ENCODE peak calls at places on chromosomes 4 and X, in seven cellular contexts. V is heart right ventricle; Y is OCI-LY7; Q is right atrium auricular region; M is CD4-positive, alpha-beta T cell; P is esophagus squamous epithelium; I is H1. S is an unnamed sample.

GRCh38 chr4:70992354-70992753 is 1.1 kb upstream of the DCK start:
- DNase-seq in V (no peak), Y (peak; percentile 63), Q (no peak), M (no peak), P (no peak), I (no peak), S (no peak)

GRCh38 chr4:165324918-165325304 is 2.6 kb upstream of the MSMO1 start:
- DNase-seq in V (no peak), Y (no peak), Q (no peak), M (no peak), P (no peak), I (no peak), S (no peak)

GRCh38 chr4:10173039-10173753 is 56.6 kb upstream of the WDR1 start:
- DNase-seq in V (no peak), Y (no peak), Q (no peak), M (no peak), P (no peak), I (no peak), S (no peak)

GRCh38 chr4:2794707-2795557 is 2.0 kb downstream of the SH3BP2 start:
- DNase-seq in V (peak; percentile 69), Y (no peak), Q (no peak), M (no peak), P (no peak), I (no peak), S (no peak)

GRCh38 chrX:64206556-64207162 is 1.2 kb upstream of the AMER1 start:
- DNase-seq in V (peak; percentile 19), Y (peak; percentile 3), Q (no peak), M (no peak), P (no peak), I (no peak), S (no peak)

GRCh38 chr4:6688879-6689505 is 4.7 kb upstream of the S100P start:
- DNase-seq in V (no peak), Y (no peak), Q (no peak), M (peak; percentile 57), P (no peak), I (peak; percentile 55), S (no peak)

GRCh38 chrX:65668362-65669310 is 1.2 kb downstream of the MSN start:
- DNase-seq in V (peak; percentile 55), Y (peak; percentile 66), Q (peak; percentile 78), M (peak; percentile 23), P (peak; percentile 12), I (peak; percentile 49), S (peak; percentile 12)

GRCh38 chrX:53714580-53715335 is 28.2 kb upstream of the HUWE1 start:
- DNase-seq in V (no peak), Y (peak; percentile 72), Q (no peak), M (peak; percentile 17), P (no peak), I (no peak), S (no peak)

GRCh38 chr4:3287972-3288570 is 4.8 kb upstream of the RGS12 start:
- DNase-seq in V (no peak), Y (no peak), Q (no peak), M (no peak), P (no peak), I (peak; percentile 41), S (no peak)

GRCh38 chr4:171203425-171203824 is 609.8 kb upstream of the GALNTL6 start:
- DNase-seq in V (no peak), Y (no peak), Q (no peak), M (no peak), P (no peak), I (no peak), S (no peak)

GRCh38 chr4:127143460-127144190 is 489.1 kb upstream of the INTU start:
- DNase-seq in V (no peak), Y (no peak), Q (no peak), M (no peak), P (no peak), I (no peak), S (no peak)

GRCh38 chr4:142314686-142315085 is 531.4 kb downstream of the INPP4B start:
- DNase-seq in V (no peak), Y (no peak), Q (no peak), M (no peak), P (no peak), I (no peak), S (no peak)

GRCh38 chrX:138378876-138379275 is 332.6 kb downstream of the FGF13 start:
- DNase-seq in V (no peak), Y (no peak), Q (no peak), M (no peak), P (no peak), I (no peak), S (no peak)

GRCh38 chr4:120085705-120086104 is 19.1 kb upstream of the MAD2L1 start:
- DNase-seq in V (no peak), Y (no peak), Q (no peak), M (no peak), P (no peak), I (no peak), S (no peak)

GRCh38 chrX:27890611-27891010 is 82.8 kb downstream of the MAGEB10 start:
- DNase-seq in V (no peak), Y (no peak), Q (no peak), M (no peak), P (no peak), I (no peak), S (no peak)

GRCh38 chr4:94486372-94486801 is 34.6 kb downstream of the PDLIM5 start:
- DNase-seq in V (no peak), Y (no peak), Q (no peak), M (no peak), P (no peak), I (no peak), S (no peak)

GRCh38 chr4:68361146-68361589 is 11.3 kb upstream of the YTHDC1 start:
- DNase-seq in V (no peak), Y (no peak), Q (no peak), M (no peak), P (no peak), I (no peak), S (no peak)

GRCh38 chr4:72218953-72219352 is 187.2 kb downstream of the NPFFR2 start:
- DNase-seq in V (no peak), Y (no peak), Q (no peak), M (no peak), P (no peak), I (no peak), S (no peak)

GRCh38 chr4:122733805-122734155 is 1.3 kb downstream of the BBS12 start:
- DNase-seq in V (no peak), Y (no peak), Q (no peak), M (no peak), P (no peak), I (no peak), S (no peak)

GRCh38 chr4:122728781-122729330 is 3.6 kb upstream of the BBS12 start:
- DNase-seq in V (no peak), Y (no peak), Q (no peak), M (no peak), P (no peak), I (no peak), S (no peak)

GRCh38 chr4:122732329-122733026 is at the start of gene BBS12:
- DNase-seq in V (peak; percentile 97), Y (peak; percentile 99), Q (peak; percentile 99), M (peak; percentile 99), P (peak; percentile 95), I (peak; percentile 99), S (peak; percentile 96)

DNA sequence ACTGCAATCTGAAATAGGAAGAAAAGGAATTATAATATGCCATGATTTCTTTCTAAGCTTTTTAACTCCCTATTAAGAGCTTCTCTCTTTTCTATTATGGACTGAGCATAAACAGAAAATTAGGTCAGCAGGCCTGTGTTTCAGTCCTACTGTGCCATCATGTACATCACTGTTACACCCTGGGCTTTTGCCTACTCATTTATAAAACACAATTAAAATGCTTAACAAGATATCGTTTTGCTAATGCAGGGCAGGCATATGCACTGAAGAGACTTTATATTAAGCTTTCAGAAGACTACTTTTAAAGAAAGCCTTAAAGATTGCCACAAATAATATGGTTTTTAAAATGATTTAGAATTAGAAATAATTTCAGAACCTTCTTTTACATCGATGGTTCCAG is 828 bp upstream of the BBS12 start:
- DNase-seq in V (no peak), Y (no peak), Q (no peak), M (no peak), P (no peak), I (no peak), S (no peak)
- H3K27ac ChIP-seq in V (no peak overlapping the region), Y (no peak overlapping the region), Q (peak overlapping the region; percentile 72), M (peak overlapping the region; percentile 57), P (no peak overlapping the region), I (no peak overlapping the region), S (peak overlapping the region; percentile 18)

GRCh38 chr4:113173132-113173531 is 123.7 kb downstream of the ANK2 start:
- DNase-seq in V (no peak), Y (no peak), Q (no peak), M (no peak), P (no peak), I (no peak), S (no peak)

GRCh38 chr4:113170818-113171468 is 121.5 kb downstream of the ANK2 start:
- DNase-seq in V (no peak), Y (no peak), Q (no peak), M (no peak), P (no peak), I (no peak), S (no peak)

GRCh38 chr4:113169368-113169767 is 119.9 kb downstream of the ANK2 start:
- DNase-seq in V (no peak), Y (no peak), Q (no peak), M (no peak), P (no peak), I (no peak), S (no peak)

GRCh38 chr4:113173865-113174264 is 124.4 kb downstream of the ANK2 start:
- DNase-seq in V (no peak), Y (no peak), Q (no peak), M (no peak), P (no peak), I (no peak), S (no peak)

DNA sequence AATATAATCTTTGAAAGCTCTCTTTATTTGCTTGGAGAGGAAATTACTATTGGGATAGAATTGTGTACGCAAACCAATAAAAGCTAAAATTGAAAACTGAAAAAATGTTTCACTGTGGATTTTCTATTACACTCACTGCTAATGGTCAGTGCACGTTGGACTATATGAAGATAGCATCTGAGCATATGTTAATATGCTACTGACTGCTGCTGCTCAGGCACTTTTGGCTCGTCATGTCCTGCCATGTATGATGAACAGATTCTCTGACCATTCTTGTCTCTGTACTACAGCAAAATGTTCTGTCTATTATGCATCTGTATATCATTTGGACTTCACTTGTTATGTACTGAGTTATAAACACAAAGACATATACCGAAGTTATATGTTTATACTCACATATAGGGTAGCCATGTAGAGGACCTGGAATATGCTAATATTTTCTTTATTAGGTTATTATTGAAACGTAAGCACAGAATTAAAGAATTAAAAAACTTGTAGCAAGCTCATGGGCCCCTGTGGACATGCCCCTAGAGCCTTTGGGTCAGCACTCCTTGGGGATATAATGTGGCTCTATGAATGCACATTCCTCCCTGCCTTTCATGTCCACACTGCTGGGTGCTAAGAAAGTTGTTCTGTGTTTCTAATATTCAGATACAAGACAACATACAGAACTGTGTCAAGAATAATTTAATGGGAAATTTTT is 120.8 kb downstream of the ANK2 start:
- DNase-seq in V (no peak), Y (no peak), Q (no peak), M (no peak), P (no peak), I (no peak), S (no peak)
- H3K27ac ChIP-seq in V (no peak overlapping the region), Y (no peak overlapping the region), Q (peak overlapping the region; percentile 17), M (no peak overlapping the region), P (no peak overlapping the region), I (no peak overlapping the region), S (no peak overlapping the region)

GRCh38 chrX:13087322-13088154 is 43.1 kb upstream of the FAM9C start:
- DNase-seq in V (no peak), Y (peak; percentile 89), Q (no peak), M (no peak), P (no peak), I (no peak), S (no peak)
- H3K27ac ChIP-seq in V (no peak overlapping the region), Y (peak overlapping the region; percentile 98), Q (no peak overlapping the region), M (peak overlapping the region; percentile 94), P (peak overlapping the region; percentile 64), I (no peak overlapping the region), S (no peak overlapping the region)

GRCh38 chrX:153459976-153460375 is 10.4 kb downstream of the HAUS7 start:
- DNase-seq in V (no peak), Y (no peak), Q (no peak), M (no peak), P (no peak), I (no peak), S (no peak)
- H3K27ac ChIP-seq in V (no peak overlapping the region), Y (no peak overlapping the region), Q (no peak overlapping the region), M (no peak overlapping the region), P (no peak overlapping the region), I (no peak overlapping the region), S (no peak overlapping the region)

S was measured in caudate nucleus.